ENCODE peak calls at places on chromosomes 6 and 20, in eight cellular contexts. T is transverse colon, D is GM23338, L is HCT116, P is prostate gland, F is H1, W is GM12878, S is endothelial cell of umbilical vein. Z is an unnamed sample.
A peak's percentile ranks its signal among the peaks of the same experiment; 100 is the strongest.

GRCh38 chr20:43397147-43397546 is 60.5 kb upstream of the SRSF6 start:
- DNase-seq in L (no peak), D (no peak), S (no peak), P (no peak), F (no peak), W (no peak), T (no peak), Z (no peak)

GRCh38 chr20:37298190-37298939 is 8.9 kb downstream of the MANBAL start:
- DNase-seq in W (no peak), T (no peak), S (no peak), P (no peak), D (no peak), L (no peak), F (no peak), Z (no peak)

GRCh38 chr20:63071541-63072181 is 64.9 kb upstream of the BHLHE23 start:
- DNase-seq in T (no peak), S (no peak), W (no peak), P (no peak), F (peak; percentile 85), L (no peak), D (peak; percentile 84), Z (no peak)

GRCh38 chr6:68007717-68008116 is 627.4 kb upstream of the ADGRB3 start:
- DNase-seq in F (no peak), D (no peak), L (no peak), P (no peak), T (no peak), S (no peak), W (no peak), Z (no peak)

GRCh38 chr6:129485746-129486145 is 224.2 kb downstream of the ARHGAP18 start:
- DNase-seq in P (no peak), S (no peak), D (no peak), L (no peak), F (no peak), T (no peak), W (no peak), Z (no peak)

GRCh38 chr20:49479785-49480184 is 2.7 kb downstream of the KCNB1 start:
- DNase-seq in F (no peak), T (no peak), D (no peak), W (no peak), P (no peak), S (no peak), L (no peak), Z (no peak)

GRCh38 chr20:25605146-25605545 is 18.7 kb downstream of the NANP start:
- DNase-seq in P (no peak), W (no peak), F (no peak), L (no peak), T (no peak), S (no peak), D (no peak), Z (no peak)

GRCh38 chr6:55943329-55943728 is 67.9 kb upstream of the BMP5 start:
- DNase-seq in W (no peak), T (no peak), D (no peak), F (no peak), P (no peak), S (no peak), L (no peak), Z (no peak)

GRCh38 chr20:21693322-21693721 is 12.1 kb upstream of the PAX1 start:
- DNase-seq in W (no peak), L (no peak), S (no peak), P (no peak), F (peak; percentile 79), T (no peak), D (peak; percentile 81), Z (no peak)

GRCh38 chr6:133340557-133340956 is 99.4 kb downstream of the EYA4 start:
- DNase-seq in D (no peak), L (no peak), S (no peak), T (no peak), P (no peak), F (no peak), W (no peak), Z (no peak)

GRCh38 chr20:17762243-17762872 is 62.6 kb downstream of the BANF2 start:
- DNase-seq in F (no peak), D (no peak), S (no peak), L (no peak), T (no peak), P (no peak), W (no peak), Z (no peak)

GRCh38 chr6:168221000-168221399 is 98.6 kb downstream of the DACT2 start:
- DNase-seq in F (no peak), W (no peak), T (no peak), S (no peak), D (no peak), P (no peak), L (no peak), Z (no peak)

GRCh38 chr20:32945710-32946221 is 58.5 kb downstream of the SUN5 start:
- DNase-seq in D (peak; percentile 77), S (peak; percentile 37), L (peak; percentile 21), T (no peak), P (no peak), W (no peak), F (peak; percentile 43), Z (no peak)

GRCh38 chr6:137115653-137116052 is 57.8 kb downstream of the IL22RA2 start:
- DNase-seq in P (peak; percentile 37), T (no peak), L (no peak), D (no peak), F (no peak), S (peak; percentile 14), W (no peak), Z (no peak)

GRCh38 chr20:41139227-41140093 is 2.1 kb downstream of the PLCG1 start:
- DNase-seq in D (no peak), P (no peak), L (no peak), W (no peak), F (no peak), S (no peak), T (peak; percentile 5), Z (no peak)

GRCh38 chr20:41140226-41141133 is 3.1 kb downstream of the PLCG1 start:
- DNase-seq in W (no peak), T (peak; percentile 8), F (no peak), S (no peak), P (no peak), D (no peak), L (no peak), Z (no peak)

GRCh38 chr20:41142241-41142640 is 4.9 kb downstream of the PLCG1 start:
- DNase-seq in P (no peak), F (no peak), S (no peak), D (no peak), W (no peak), T (peak; percentile 10), L (no peak), Z (no peak)

GRCh38 chr20:41142914-41143313 is 5.6 kb downstream of the PLCG1 start:
- DNase-seq in F (no peak), T (peak; percentile 25), L (no peak), P (no peak), W (no peak), D (no peak), S (no peak), Z (peak; percentile 51)

DNA sequence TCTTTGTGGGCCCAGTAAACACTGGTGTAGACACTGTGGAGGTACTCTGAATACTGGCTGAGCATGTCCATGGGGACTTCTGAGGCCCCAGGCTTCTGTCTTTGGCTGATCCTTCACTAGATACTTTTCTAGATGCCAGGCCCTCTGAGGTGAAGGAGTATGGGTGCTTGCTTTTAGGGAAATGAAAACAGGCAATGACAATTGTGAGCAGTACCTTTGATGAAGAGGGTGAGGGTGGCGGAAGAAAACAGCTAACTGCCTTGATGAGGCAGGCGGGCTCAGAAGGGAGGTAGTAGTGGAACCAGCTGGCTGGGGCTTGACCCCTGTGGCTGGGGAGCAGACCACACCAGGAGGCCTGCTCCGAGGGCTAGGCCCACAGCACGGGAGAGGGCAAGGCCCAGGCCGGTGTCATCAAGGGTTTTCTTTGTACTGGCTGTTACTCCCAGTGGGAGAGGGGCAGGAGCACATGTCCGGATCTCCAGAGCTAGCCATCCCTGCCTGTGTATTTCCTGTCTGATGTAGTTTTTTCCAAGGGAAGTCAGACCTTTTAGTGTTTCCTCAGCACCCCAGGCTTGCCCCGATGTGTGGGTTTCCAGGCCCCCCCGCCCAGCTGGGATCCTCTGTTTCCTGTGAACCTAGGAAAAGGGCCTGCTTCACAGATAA is 3.9 kb downstream of the PLCG1 start:
- DNase-seq in F (no peak), S (peak; percentile 86), D (no peak), W (no peak), T (peak; percentile 20), L (no peak), P (no peak), Z (peak; percentile 24)
- H3K4me1 ChIP-seq in F (peaks cover 37% of the 10 kb centered on the region), S (peaks cover 67% of the 10 kb centered on the region), D (peaks cover 40% of the 10 kb centered on the region), W (peaks cover 48% of the 10 kb centered on the region), T (peaks cover 33% of the 10 kb centered on the region), L (peaks cover 16% of the 10 kb centered on the region), P (peaks cover 7% of the 10 kb centered on the region), Z (peaks cover 82% of the 10 kb centered on the region)

GRCh38 chr6:148583631-148584030 is 163.2 kb upstream of the UST start:
- DNase-seq in L (no peak), W (no peak), S (no peak), T (no peak), F (no peak), P (no peak), D (no peak), Z (no peak)
- TF ChIP-seq POLR2AphosphoS5 in L (no peak), W (no peak), S (no peak), T (no peak), F (no peak), P (no peak), D (no peak), Z (no peak)

GRCh38 chr6:41059569-41059968 is 6.6 kb downstream of the APOBEC2 start:
- DNase-seq in P (no peak), W (no peak), L (no peak), T (no peak), D (no peak), S (no peak), F (no peak), Z (no peak)

GRCh38 chr6:41061196-41061726 is 8.3 kb downstream of the APOBEC2 start:
- DNase-seq in D (no peak), W (no peak), P (no peak), S (no peak), F (no peak), T (no peak), L (no peak), Z (no peak)

GRCh38 chr6:41062056-41062455 is 9.1 kb downstream of the APOBEC2 start:
- DNase-seq in S (no peak), F (no peak), D (no peak), T (no peak), P (no peak), W (no peak), L (no peak), Z (no peak)

GRCh38 chr6:41056768-41057490 is 3.9 kb downstream of the APOBEC2 start:
- DNase-seq in T (no peak), P (no peak), D (no peak), F (no peak), L (no peak), S (no peak), W (no peak), Z (no peak)

GRCh38 chr6:41058783-41059181 is 5.8 kb downstream of the APOBEC2 start:
- DNase-seq in F (no peak), L (no peak), S (no peak), P (no peak), T (no peak), W (no peak), D (no peak), Z (no peak)
- TF ChIP-seq CTCF in F (no peak), L (no peak), S (no peak), P (no peak), T (no peak), W (no peak), D (no peak), Z (no peak)

DNA sequence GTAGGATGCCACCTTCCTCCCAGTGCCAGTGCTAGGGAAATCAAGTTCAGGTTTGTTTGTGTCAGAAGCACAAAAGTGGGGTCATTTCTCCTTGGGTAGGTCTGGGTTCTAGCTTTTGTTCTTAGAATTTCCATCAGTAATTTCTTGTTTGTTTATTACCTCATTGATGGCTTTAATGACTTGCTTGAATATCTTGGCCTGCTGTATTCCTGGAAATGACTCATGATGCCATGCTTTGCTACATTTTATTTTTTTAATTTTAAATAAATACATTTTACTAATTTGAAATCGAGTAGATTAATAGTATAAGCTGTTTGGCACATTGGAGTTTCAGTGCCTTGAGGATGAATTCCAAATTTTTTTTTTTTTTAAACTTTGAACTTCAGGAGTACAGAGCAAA is 189.6 kb downstream of the JARID2 start:
- DNase-seq in S (peak; percentile 43), P (no peak), W (no peak), L (no peak), F (no peak), T (no peak), D (no peak), Z (no peak)
- H3K4me1 ChIP-seq in S (peaks cover 40% of the 10 kb centered on the region), P (peaks cover 10% of the 10 kb centered on the region), W (peaks cover 68% of the 10 kb centered on the region), L (no peaks in the 10 kb centered on the region), F (peaks cover 39% of the 10 kb centered on the region), T (peaks cover 14% of the 10 kb centered on the region), D (peaks cover 100% of the 10 kb centered on the region), Z (peaks cover 68% of the 10 kb centered on the region)

Z was measured in upper lobe of left lung.